ENCODE peak calls at places on chromosomes 13 and 19, in six cellular contexts. L is left ventricle myocardium inferior, R is Daoy, U is neural progenitor cell, N is memory B cell, Q is left colon. D is an unnamed sample.

GRCh38 chr13:76832258-76832988 is 53.8 kb downstream of the KCTD12 start:
- DNase-seq in L (no peak), R (no peak), U (no peak), N (no peak), Q (peak), D (no peak)

GRCh38 chr19:46882034-46882433 is 21.2 kb downstream of the ARHGAP35 start:
- DNase-seq in L (no peak), R (no peak), U (no peak), N (no peak), Q (no peak), D (no peak)

GRCh38 chr19:43316591-43317319 is 36.7 kb upstream of the CD177 start:
- DNase-seq in L (no peak), R (peak), U (peak), N (no peak), Q (peak), D (no peak)

GRCh38 chr19:31277516-31277915 is 71.7 kb downstream of the TSHZ3 start:
- DNase-seq in L (no peak), R (no peak), U (no peak), N (no peak), Q (no peak), D (no peak)

GRCh38 chr19:1590641-1591397 is 1.8 kb downstream of the MBD3 start:
- DNase-seq in L (no peak), R (no peak), U (peak), N (no peak), Q (no peak), D (no peak)

GRCh38 chr13:49370390-49370789 is 73.5 kb downstream of the CAB39L start:
- DNase-seq in L (no peak), R (no peak), U (peak), N (no peak), Q (no peak), D (no peak)

GRCh38 chr13:71303144-71303543 is 563.9 kb downstream of the DACH1 start:
- DNase-seq in L (no peak), R (no peak), U (no peak), N (no peak), Q (no peak), D (no peak)

GRCh38 chr19:37594982-37595382 is 306 bp downstream of the ZNF540 start:
- DNase-seq in L (peak), R (peak), U (no peak), N (no peak), Q (peak), D (peak)

GRCh38 chr13:95234242-95234641 is 67.0 kb downstream of the ABCC4 start:
- DNase-seq in L (no peak), R (no peak), U (no peak), N (no peak), Q (no peak), D (no peak)

GRCh38 chr19:50649433-50650391 is at the start of gene C19orf81:
- DNase-seq in L (no peak), R (peak), U (peak), N (no peak), Q (no peak), D (no peak)

GRCh38 chr13:60213236-60213746 is 49.6 kb upstream of the DIAPH3 start:
- DNase-seq in L (no peak), R (no peak), U (no peak), N (no peak), Q (no peak), D (no peak)

GRCh38 chr19:1055886-1056620 is 10.9 kb upstream of the ARHGAP45 start:
- DNase-seq in L (no peak), R (no peak), U (no peak), N (no peak), Q (no peak), D (no peak)

GRCh38 chr19:46000497-46001246 is 5.4 kb downstream of the CCDC61 start:
- DNase-seq in L (peak), R (no peak), U (peak), N (no peak), Q (peak), D (peak)

GRCh38 chr19:51359294-51359693 is 6.9 kb downstream of the ETFB start:
- DNase-seq in L (no peak), R (peak), U (no peak), N (no peak), Q (no peak), D (no peak)

GRCh38 chr19:17553256-17553655 is 2.2 kb upstream of the COLGALT1 start:
- DNase-seq in L (peak), R (peak), U (peak), N (no peak), Q (peak), D (peak)

GRCh38 chr13:62512194-62513141 is 1096.8 kb upstream of the PCDH20 start:
- DNase-seq in L (no peak), R (peak), U (peak), N (no peak), Q (no peak), D (no peak)

GRCh38 chr19:13207237-13208130 is 57.3 kb downstream of the IER2 start:
- DNase-seq in L (peak), R (no peak), U (peak), N (peak), Q (no peak), D (no peak)

GRCh38 chr19:19406878-19407639 is 1.6 kb downstream of the GATAD2A start:
- DNase-seq in L (no peak), R (peak), U (peak), N (peak), Q (peak), D (peak)

GRCh38 chr19:3210347-3211017 is 14.0 kb upstream of the CELF5 start:
- DNase-seq in L (peak), R (peak), U (peak), N (peak), Q (peak), D (no peak)

GRCh38 chr13:100506154-100506553 is 82.4 kb downstream of the GGACT start:
- DNase-seq in L (no peak), R (no peak), U (no peak), N (no peak), Q (no peak), D (no peak)

GRCh38 chr19:6536138-6536671 is 5.4 kb downstream of the TNFSF9 start:
- DNase-seq in L (no peak), R (peak), U (peak), N (peak), Q (peak), D (no peak)

GRCh38 chr19:33387351-33388230 is 14.1 kb downstream of the CEBPG start:
- DNase-seq in L (peak), R (no peak), U (no peak), N (no peak), Q (no peak), D (no peak)

GRCh38 chr19:21463449-21464105 is 41.8 kb upstream of the ZNF429 start:
- DNase-seq in L (peak), R (peak), U (peak), N (no peak), Q (peak), D (no peak)

GRCh38 chr13:30119476-30119875 is 187.9 kb downstream of the KATNAL1 start:
- DNase-seq in L (no peak), R (peak), U (no peak), N (no peak), Q (peak), D (no peak)

GRCh38 chr13:44449999-44450821 is 76.6 kb downstream of the SERP2 start:
- DNase-seq in L (no peak), R (no peak), U (no peak), N (no peak), Q (no peak), D (no peak)

GRCh38 chr13:96525715-96526114 is 435.8 kb downstream of the HS6ST3 start:
- DNase-seq in L (no peak), R (no peak), U (no peak), N (no peak), Q (no peak), D (no peak)

GRCh38 chr19:16702123-16702522 is 17.5 kb upstream of the NWD1 start:
- DNase-seq in L (peak), R (peak), U (no peak), N (no peak), Q (no peak), D (no peak)

GRCh38 chr13:51731759-51732158 is 72.2 kb downstream of the DHRS12 start:
- DNase-seq in L (no peak), R (no peak), U (no peak), N (no peak), Q (no peak), D (no peak)

GRCh38 chr19:1177322-1178114 is 3.5 kb upstream of the SBNO2 start:
- DNase-seq in L (no peak), R (peak), U (no peak), N (no peak), Q (no peak), D (no peak)

GRCh38 chr13:90890435-90890834 is 457.1 kb upstream of the MIR17HG start:
- DNase-seq in L (no peak), R (no peak), U (no peak), N (no peak), Q (no peak), D (no peak)

GRCh38 chr13:96539791-96540190 is 449.9 kb downstream of the HS6ST3 start:
- DNase-seq in L (no peak), R (no peak), U (no peak), N (no peak), Q (no peak), D (no peak)

GRCh38 chr19:46904114-46905060 is 43.6 kb downstream of the ARHGAP35 start:
- DNase-seq in L (peak), R (no peak), U (no peak), N (no peak), Q (no peak), D (no peak)

GRCh38 chr13:62418872-62419271 is 1003.2 kb upstream of the PCDH20 start:
- DNase-seq in L (no peak), R (no peak), U (no peak), N (no peak), Q (no peak), D (no peak)

GRCh38 chr13:91620670-91621141 is 222.3 kb downstream of the GPC5 start:
- DNase-seq in L (no peak), R (no peak), U (no peak), N (no peak), Q (no peak), D (no peak)

GRCh38 chr19:4288091-4288777 is 9.2 kb downstream of the SHD start:
- DNase-seq in L (no peak), R (peak), U (no peak), N (no peak), Q (no peak), D (no peak)

GRCh38 chr19:5974721-5975387 is 3.1 kb downstream of the RANBP3 start:
- DNase-seq in L (no peak), R (no peak), U (no peak), N (no peak), Q (no peak), D (no peak)

GRCh38 chr13:35690546-35690945 is 214.1 kb upstream of the MAB21L1 start:
- DNase-seq in L (no peak), R (no peak), U (no peak), N (no peak), Q (no peak), D (no peak)